ENCODE peak calls at places on chromosomes 11 and 22, in nine cellular contexts. D, M, E, G, I, O, P, J and A are unnamed samples.

GRCh38 chr11:115313224-115313838 is 190.9 kb downstream of the CADM1 start:
- DNase-seq in D (no peak), M (no peak), E (no peak), G (no peak), I (no peak), O (no peak), P (no peak), J (no peak), A (no peak)

GRCh38 chr22:23772315-23773246 is at the start of gene MMP11:
- DNase-seq in D (peak; percentile 84), M (peak; percentile 62), E (no peak), G (peak; percentile 87), I (peak; percentile 77), O (no peak), P (peak; percentile 54), J (no peak), A (no peak)

GRCh38 chr11:85694385-85694980 is 8.5 kb upstream of the CCDC89 start:
- DNase-seq in D (no peak), M (peak; percentile 46), E (peak; percentile 71), G (no peak), I (no peak), O (no peak), P (no peak), J (no peak), A (peak; percentile 56)

GRCh38 chr22:19066531-19067271 is 55.5 kb downstream of the DGCR2 start:
- DNase-seq in D (no peak), M (no peak), E (peak; percentile 83), G (no peak), I (no peak), O (peak; percentile 24), P (no peak), J (no peak), A (no peak)

GRCh38 chr22:23166841-23167610 is 13.3 kb upstream of the BCR start:
- DNase-seq in D (no peak), M (no peak), E (no peak), G (peak; percentile 24), I (no peak), O (no peak), P (no peak), J (no peak), A (no peak)

GRCh38 chr11:17498475-17498874 is 21.8 kb upstream of the ABCC8 start:
- DNase-seq in D (no peak), M (no peak), E (no peak), G (no peak), I (no peak), O (no peak), P (no peak), J (no peak), A (peak; percentile 35)

GRCh38 chr11:24885580-24886173 is 388.8 kb downstream of the LUZP2 start:
- DNase-seq in D (no peak), M (no peak), E (no peak), G (no peak), I (no peak), O (no peak), P (no peak), J (no peak), A (no peak)

GRCh38 chr22:46614070-46614931 is 5.9 kb upstream of the GRAMD4 start:
- DNase-seq in D (no peak), M (peak; percentile 50), E (no peak), G (peak; percentile 87), I (no peak), O (no peak), P (peak; percentile 71), J (no peak), A (no peak)

GRCh38 chr11:35007277-35007676 is 90.9 kb downstream of the PDHX start:
- DNase-seq in D (no peak), M (no peak), E (no peak), G (no peak), I (no peak), O (no peak), P (no peak), J (no peak), A (no peak)

GRCh38 chr11:12053606-12054361 is 45.4 kb upstream of the DKK3 start:
- DNase-seq in D (peak; percentile 35), M (peak; percentile 42), E (peak; percentile 51), G (no peak), I (peak; percentile 50), O (no peak), P (no peak), J (no peak), A (no peak)

GRCh38 chr11:111554532-111554931 is 14.0 kb downstream of the LAYN start:
- DNase-seq in D (no peak), M (no peak), E (no peak), G (no peak), I (no peak), O (peak; percentile 84), P (no peak), J (no peak), A (no peak)

GRCh38 chr11:28049338-28050216 is 58.4 kb downstream of the KIF18A start:
- DNase-seq in D (no peak), M (peak; percentile 43), E (peak; percentile 54), G (no peak), I (no peak), O (peak; percentile 40), P (no peak), J (peak; percentile 52), A (peak; percentile 32)

GRCh38 chr11:102138223-102138622 is 28.0 kb downstream of the YAP1 start:
- DNase-seq in D (no peak), M (no peak), E (no peak), G (no peak), I (no peak), O (no peak), P (no peak), J (no peak), A (no peak)

GRCh38 chr22:17601031-17601430 is 27.5 kb downstream of the ATP6V1E1 start:
- DNase-seq in D (no peak), M (no peak), E (no peak), G (no peak), I (no peak), O (no peak), P (no peak), J (no peak), A (no peak)

GRCh38 chr11:68661697-68662603 is 22.4 kb upstream of the GAL start:
- DNase-seq in D (no peak), M (no peak), E (peak; percentile 25), G (no peak), I (no peak), O (no peak), P (no peak), J (no peak), A (no peak)

GRCh38 chr22:40381461-40381860 is 11.1 kb downstream of the SGSM3 start:
- DNase-seq in D (no peak), M (no peak), E (no peak), G (no peak), I (no peak), O (no peak), P (no peak), J (no peak), A (no peak)

GRCh38 chr11:345179-345578 is 24.1 kb upstream of the B4GALNT4 start:
- DNase-seq in D (no peak), M (no peak), E (no peak), G (no peak), I (no peak), O (no peak), P (no peak), J (no peak), A (no peak)

GRCh38 chr22:46381142-46381541 is 45.6 kb downstream of the TRMU start:
- DNase-seq in D (no peak), M (peak; percentile 10), E (peak; percentile 10), G (peak; percentile 35), I (no peak), O (no peak), P (no peak), J (no peak), A (peak; percentile 53)

GRCh38 chr22:29167032-29167911 is 38.4 kb upstream of the EMID1 start:
- DNase-seq in D (no peak), M (no peak), E (no peak), G (no peak), I (peak; percentile 25), O (no peak), P (peak; percentile 2), J (no peak), A (no peak)

GRCh38 chr22:40363059-40363458 is 7.3 kb upstream of the SGSM3 start:
- DNase-seq in D (no peak), M (no peak), E (peak; percentile 90), G (no peak), I (no peak), O (no peak), P (no peak), J (no peak), A (no peak)

GRCh38 chr22:37569009-37569920 is 9.0 kb downstream of the CDC42EP1 start:
- DNase-seq in D (no peak), M (peak; percentile 96), E (no peak), G (no peak), I (no peak), O (no peak), P (no peak), J (no peak), A (no peak)

GRCh38 chr22:48342732-48343131 is 1484.9 kb downstream of the BRD1 start:
- DNase-seq in D (no peak), M (no peak), E (no peak), G (no peak), I (no peak), O (no peak), P (no peak), J (no peak), A (no peak)

GRCh38 chr22:30397656-30398635 is 1.1 kb downstream of the SEC14L2 start:
- DNase-seq in D (no peak), M (no peak), E (no peak), G (no peak), I (no peak), O (no peak), P (no peak), J (no peak), A (no peak)

GRCh38 chr11:109374441-109374840 is 47.5 kb upstream of the C11orf87 start:
- DNase-seq in D (no peak), M (no peak), E (no peak), G (no peak), I (no peak), O (no peak), P (no peak), J (no peak), A (no peak)

GRCh38 chr22:41799486-41800347 is 762 bp upstream of the CCDC134 start:
- DNase-seq in D (peak; percentile 64), M (peak; percentile 29), E (no peak), G (peak; percentile 86), I (peak; percentile 61), O (no peak), P (no peak), J (no peak), A (no peak)

GRCh38 chr22:25833676-25834075 is 91.7 kb downstream of the MYO18B start:
- DNase-seq in D (no peak), M (no peak), E (no peak), G (no peak), I (no peak), O (no peak), P (no peak), J (no peak), A (no peak)

GRCh38 chr11:103883291-103883690 is 153.1 kb upstream of the DDI1 start:
- DNase-seq in D (no peak), M (no peak), E (no peak), G (no peak), I (no peak), O (no peak), P (no peak), J (no peak), A (no peak)

GRCh38 chr22:31291403-31291715 is 929 bp downstream of the PIK3IP1 start:
- DNase-seq in D (no peak), M (no peak), E (no peak), G (no peak), I (no peak), O (no peak), P (no peak), J (no peak), A (no peak)

GRCh38 chr22:37484115-37485005 is 1.8 kb downstream of the MFNG start:
- DNase-seq in D (no peak), M (peak; percentile 57), E (no peak), G (peak; percentile 96), I (no peak), O (no peak), P (peak; percentile 72), J (no peak), A (no peak)

GRCh38 chr11:66420671-66421476 is at the start of gene NPAS4:
- DNase-seq in D (no peak), M (no peak), E (no peak), G (no peak), I (no peak), O (no peak), P (no peak), J (no peak), A (no peak)

GRCh38 chr22:27435839-27436581 is 365.5 kb downstream of the MN1 start:
- DNase-seq in D (peak; percentile 73), M (no peak), E (peak; percentile 65), G (peak; percentile 76), I (no peak), O (no peak), P (no peak), J (no peak), A (no peak)